ENCODE peak calls at places on chromosomes 12 and 14, in five cellular contexts. One of them, this sample, is unnamed.

GRCh38 chr12:69630191-69630590 is 19.5 kb upstream of the LRRC10 start:
- DNase-seq in heart right ventricle: no peak
- DNase-seq in dorsolateral prefrontal cortex: no peak
- DNase-seq in ELF-1: no peak
- DNase-seq in stimulated activated CD4-positive, alpha-beta T cell treated with anti-CD3 and anti-CD28 coated beads, Interleukin-2, amount 100 ng/mL, for 48 hours: no peak
- DNase-seq in this sample: no peak

GRCh38 chr12:109276160-109276559 is 32.9 kb downstream of the FOXN4 start:
- DNase-seq in heart right ventricle: no peak
- DNase-seq in dorsolateral prefrontal cortex: no peak
- DNase-seq in ELF-1: no peak
- DNase-seq in stimulated activated CD4-positive, alpha-beta T cell treated with anti-CD3 and anti-CD28 coated beads, Interleukin-2, amount 100 ng/mL, for 48 hours: no peak
- DNase-seq in this sample: no peak

GRCh38 chr14:73503648-73504047 is 12.9 kb downstream of the RIOX1 start:
- DNase-seq in heart right ventricle: no peak
- DNase-seq in dorsolateral prefrontal cortex: no peak
- DNase-seq in ELF-1: no peak
- DNase-seq in stimulated activated CD4-positive, alpha-beta T cell treated with anti-CD3 and anti-CD28 coated beads, Interleukin-2, amount 100 ng/mL, for 48 hours: no peak
- DNase-seq in this sample: no peak

GRCh38 chr12:78028426-78028825 is 197.7 kb downstream of the NAV3 start:
- DNase-seq in heart right ventricle: no peak
- DNase-seq in dorsolateral prefrontal cortex: no peak
- DNase-seq in ELF-1: no peak
- DNase-seq in stimulated activated CD4-positive, alpha-beta T cell treated with anti-CD3 and anti-CD28 coated beads, Interleukin-2, amount 100 ng/mL, for 48 hours: no peak
- DNase-seq in this sample: no peak

GRCh38 chr12:57850924-57851323 is 4.4 kb upstream of the CTDSP2 start:
- DNase-seq in heart right ventricle: no peak
- DNase-seq in dorsolateral prefrontal cortex: no peak
- DNase-seq in ELF-1: no peak
- DNase-seq in stimulated activated CD4-positive, alpha-beta T cell treated with anti-CD3 and anti-CD28 coated beads, Interleukin-2, amount 100 ng/mL, for 48 hours: no peak
- DNase-seq in this sample: peak

GRCh38 chr12:84627582-84627981 is 285.0 kb downstream of the SLC6A15 start:
- DNase-seq in heart right ventricle: no peak
- DNase-seq in dorsolateral prefrontal cortex: no peak
- DNase-seq in ELF-1: no peak
- DNase-seq in stimulated activated CD4-positive, alpha-beta T cell treated with anti-CD3 and anti-CD28 coated beads, Interleukin-2, amount 100 ng/mL, for 48 hours: no peak
- DNase-seq in this sample: no peak

GRCh38 chr14:58488550-58488949 is 61.0 kb downstream of the KIAA0586 start:
- DNase-seq in heart right ventricle: no peak
- DNase-seq in dorsolateral prefrontal cortex: no peak
- DNase-seq in ELF-1: no peak
- DNase-seq in stimulated activated CD4-positive, alpha-beta T cell treated with anti-CD3 and anti-CD28 coated beads, Interleukin-2, amount 100 ng/mL, for 48 hours: no peak
- DNase-seq in this sample: no peak

GRCh38 chr14:99410019-99410418 is 70.6 kb downstream of the SETD3 start:
- DNase-seq in heart right ventricle: no peak
- DNase-seq in dorsolateral prefrontal cortex: no peak
- DNase-seq in ELF-1: no peak
- DNase-seq in stimulated activated CD4-positive, alpha-beta T cell treated with anti-CD3 and anti-CD28 coated beads, Interleukin-2, amount 100 ng/mL, for 48 hours: no peak
- DNase-seq in this sample: no peak